ENCODE peak calls at places on chromosomes 5 and 9, in six cellular contexts. Q is HCT116, A is NT2/D1, M is GM12878, J is HepG2, T is K562. B is an unnamed sample.

GRCh38 chr9:92632641-92633040 is 37.3 kb downstream of the IPPK start:
- DNase-seq in M (no peak), A (no peak), J (no peak), T (no peak), Q (no peak), B (no peak)

GRCh38 chr5:40441733-40442132 is 238.0 kb upstream of the PTGER4 start:
- DNase-seq in T (no peak), A (no peak), J (peak), M (no peak), Q (no peak), B (no peak)

GRCh38 chr5:175885813-175886212 is 14.4 kb downstream of the CPLX2 start:
- DNase-seq in Q (no peak), J (no peak), M (no peak), A (no peak), T (no peak), B (no peak)

GRCh38 chr5:58013542-58014258 is 446.2 kb downstream of the PLK2 start:
- DNase-seq in T (peak), M (no peak), A (no peak), Q (no peak), J (no peak), B (no peak)

GRCh38 chr5:65248896-65249295 is 232.8 kb downstream of the ADAMTS6 start:
- DNase-seq in A (no peak), J (no peak), T (no peak), Q (no peak), M (no peak), B (no peak)

GRCh38 chr5:91271999-91272398 is 111.1 kb downstream of the ARRDC3 start:
- DNase-seq in M (peak), Q (no peak), J (no peak), A (no peak), T (no peak), B (no peak)

GRCh38 chr5:4028384-4028783 is 432.8 kb downstream of the IRX1 start:
- DNase-seq in Q (no peak), T (no peak), J (no peak), M (no peak), A (no peak), B (no peak)

GRCh38 chr5:40217509-40217908 is 462.2 kb upstream of the PTGER4 start:
- DNase-seq in T (no peak), J (no peak), Q (no peak), A (no peak), M (no peak), B (no peak)

GRCh38 chr9:124487491-124488182 is 19.6 kb downstream of the NR5A1 start:
- DNase-seq in M (no peak), A (no peak), J (no peak), Q (no peak), T (peak), B (no peak)

GRCh38 chr5:14724633-14725032 is 60.1 kb downstream of the OTULIN start:
- DNase-seq in M (no peak), T (no peak), Q (no peak), J (no peak), A (no peak), B (no peak)

GRCh38 chr9:76087978-76088377 is 197.5 kb downstream of the PCSK5 start:
- DNase-seq in T (no peak), J (no peak), M (no peak), Q (no peak), A (no peak), B (no peak)

GRCh38 chr5:168655316-168655715 is 76.1 kb upstream of the PANK3 start:
- DNase-seq in A (no peak), T (no peak), M (no peak), J (no peak), Q (no peak), B (no peak)

GRCh38 chr5:81225463-81225862 is 7.7 kb upstream of the CKMT2 start:
- DNase-seq in T (no peak), A (no peak), Q (no peak), J (no peak), M (no peak), B (no peak)

GRCh38 chr5:41112486-41113455 is 41.6 kb upstream of the MROH2B start:
- DNase-seq in M (no peak), J (no peak), A (no peak), T (no peak), Q (no peak), B (no peak)

GRCh38 chr5:140342287-140342686 is 4.1 kb downstream of the HBEGF start:
- DNase-seq in M (peak), Q (no peak), T (no peak), A (no peak), J (no peak), B (no peak)

GRCh38 chr5:113569396-113569795 is 55.9 kb downstream of the YTHDC2 start:
- DNase-seq in T (no peak), Q (no peak), A (no peak), M (no peak), J (no peak), B (no peak)

GRCh38 chr5:113575074-113575473 is 61.6 kb downstream of the YTHDC2 start:
- DNase-seq in A (no peak), Q (no peak), M (no peak), J (no peak), T (no peak), B (no peak)

GRCh38 chr5:113574417-113574816 is 60.9 kb downstream of the YTHDC2 start:
- DNase-seq in J (no peak), M (no peak), T (peak), A (no peak), Q (no peak), B (no peak)

GRCh38 chr5:113578091-113578490 is 64.6 kb downstream of the YTHDC2 start:
- DNase-seq in Q (peak), T (no peak), M (no peak), J (no peak), A (no peak), B (no peak)

DNA sequence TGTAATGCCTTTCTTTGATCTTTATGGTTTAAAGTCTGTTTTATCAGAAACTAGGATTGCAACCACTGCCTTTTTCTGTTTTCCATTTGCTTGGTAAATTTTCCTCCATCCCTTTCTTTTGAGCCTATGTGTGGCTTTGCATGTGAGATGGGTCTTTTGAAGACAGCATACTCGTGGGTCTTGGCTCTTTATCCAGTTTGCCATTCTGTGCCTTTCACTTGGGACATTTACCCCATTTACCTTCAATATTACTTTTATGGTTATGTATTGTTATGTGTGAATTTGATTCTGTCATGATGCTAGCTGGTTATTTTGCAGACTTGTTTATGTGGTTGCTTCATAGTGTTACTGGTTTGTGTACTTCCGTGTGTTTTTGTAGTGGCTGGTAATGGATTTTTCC is 59.2 kb downstream of the YTHDC2 start:
- DNase-seq in J (no peak), Q (no peak), A (no peak), M (no peak), T (no peak), B (no peak)
- TF ChIP-seq ZNF274 in J (no peak), Q (no peak), A (no peak), M (no peak), T (no peak), B (no peak)

GRCh38 chr9:5586391-5586802 is 42.5 kb upstream of the RIC1 start:
- DNase-seq in Q (no peak), J (no peak), T (no peak), A (no peak), M (peak), B (no peak)
- TF ChIP-seq ZNF274 in Q (no peak), J (no peak), T (no peak), A (no peak), M (no peak), B (no peak)

GRCh38 chr9:136416914-136417313 is 6.5 kb downstream of the PMPCA start:
- DNase-seq in T (no peak), M (no peak), J (no peak), Q (no peak), A (no peak), B (no peak)
- TF ChIP-seq ZNF274 in T (no peak), M (no peak), J (no peak), Q (no peak), A (no peak), B (no peak)

DNA sequence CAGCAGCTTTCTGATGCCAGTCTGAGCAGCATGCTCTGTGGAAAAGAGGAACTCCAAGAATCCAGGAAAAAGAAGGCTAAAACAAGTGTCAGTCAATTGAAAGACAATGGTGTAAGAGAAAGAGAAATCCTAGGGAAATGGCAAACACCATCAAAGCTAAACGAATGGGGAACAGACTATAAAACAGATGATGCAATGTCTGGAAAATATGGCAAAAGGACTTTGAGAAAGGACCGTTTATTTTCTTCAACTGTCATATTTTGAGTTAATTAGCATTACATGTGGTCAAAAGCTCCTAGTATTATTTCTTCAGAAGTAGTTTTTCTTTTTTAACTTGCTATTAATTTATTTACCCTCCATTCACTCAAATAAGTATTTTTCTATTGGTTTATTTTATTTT is 465.2 kb downstream of the LRRC70 start:
- DNase-seq in J (no peak), M (no peak), A (no peak), Q (no peak), T (no peak), B (no peak)
- TF ChIP-seq ZNF274 in J (no peak), M (no peak), A (no peak), Q (no peak), T (no peak), B (no peak)

DNA sequence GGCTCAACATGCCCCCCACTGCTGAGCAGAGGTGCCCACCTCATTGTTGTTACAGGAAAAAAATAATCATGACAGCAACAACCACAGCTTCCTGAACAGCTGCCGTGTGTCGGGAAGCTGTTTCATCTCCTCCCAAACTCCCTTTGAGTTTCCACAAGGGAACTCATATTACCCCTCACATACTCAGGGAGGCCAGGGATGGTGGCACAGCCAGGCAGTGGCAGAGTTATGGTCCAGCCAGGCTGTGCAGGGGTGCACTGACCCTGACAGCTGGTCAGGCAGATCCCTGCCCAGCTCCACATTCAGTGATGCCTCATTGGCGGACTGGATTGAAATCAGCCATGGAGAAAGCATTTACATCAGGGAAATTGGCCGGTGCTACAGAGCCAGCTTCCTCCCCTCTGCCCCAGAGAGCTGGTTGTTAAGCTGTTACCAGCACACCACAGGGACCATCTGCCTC is 37.3 kb downstream of the SARDH start:
- DNase-seq in A (no peak), T (no peak), J (no peak), M (no peak), Q (no peak), B (no peak)
- TF ChIP-seq ZNF274 in A (no peak), T (no peak), J (no peak), M (no peak), Q (no peak), B (no peak)